ENCODE peak calls at places on chromosomes 2 and 18, in seven cellular contexts. M, A, L, B, C, K and X are unnamed samples. For H3K36me3, the result is how much of the 10 kb centered on the place peaks cover.

GRCh38 chr2:19881221-19881620 is 20.6 kb downstream of the TTC32 start:
- DNase-seq in M (no peak), A (no peak), L (no peak), B (no peak), C (no peak), K (no peak), X (no peak)

GRCh38 chr2:127844973-127845372 is 13.0 kb downstream of the POLR2D start:
- DNase-seq in M (no peak), A (no peak), L (no peak), B (no peak), C (no peak), K (no peak), X (no peak)

GRCh38 chr18:766550-766860 is 45.5 kb downstream of the YES1 start:
- DNase-seq in M (no peak), A (no peak), L (no peak), B (no peak), C (no peak), K (no peak), X (no peak)

GRCh38 chr2:61604433-61604832 is 66.3 kb upstream of the XPO1 start:
- DNase-seq in M (no peak), A (no peak), L (no peak), B (no peak), C (no peak), K (no peak), X (no peak)

GRCh38 chr2:84704505-84705244 is 176.2 kb downstream of the TRABD2A start:
- DNase-seq in M (no peak), A (no peak), L (no peak), B (no peak), C (no peak), K (no peak), X (no peak)

GRCh38 chr2:30862054-30862651 is 54.9 kb upstream of the CAPN13 start:
- DNase-seq in M (no peak), A (peak), L (peak), B (no peak), C (no peak), K (no peak), X (peak)

GRCh38 chr2:177024760-177025159 is 187.8 kb upstream of the HNRNPA3 start:
- DNase-seq in M (no peak), A (no peak), L (no peak), B (no peak), C (no peak), K (no peak), X (no peak)

GRCh38 chr2:228545041-228545440 is 363.6 kb upstream of the SPHKAP start:
- DNase-seq in M (no peak), A (no peak), L (no peak), B (no peak), C (no peak), K (no peak), X (no peak)

GRCh38 chr2:11038641-11039040 is 116.6 kb upstream of the SLC66A3 start:
- DNase-seq in M (no peak), A (no peak), L (no peak), B (no peak), C (no peak), K (no peak), X (no peak)

GRCh38 chr2:230661072-230661957 is 51.3 kb upstream of the CAB39 start:
- DNase-seq in M (no peak), A (no peak), L (no peak), B (no peak), C (no peak), K (no peak), X (no peak)

GRCh38 chr2:164514491-164514890 is 106.8 kb downstream of the GRB14 start:
- DNase-seq in M (no peak), A (peak), L (peak), B (peak), C (no peak), K (no peak), X (no peak)

GRCh38 chr2:168568476-168569227 is 112.6 kb downstream of the CERS6 start:
- DNase-seq in M (no peak), A (no peak), L (peak), B (no peak), C (no peak), K (no peak), X (no peak)

GRCh38 chr2:160033732-160034392 is 28.6 kb downstream of the PLA2R1 start:
- DNase-seq in M (no peak), A (no peak), L (no peak), B (no peak), C (no peak), K (no peak), X (no peak)

GRCh38 chr2:88841224-88841929 is 149.9 kb downstream of the RPIA start:
- DNase-seq in M (no peak), A (no peak), L (no peak), B (no peak), C (no peak), K (no peak), X (no peak)

GRCh38 chr2:207683879-207684627 is 27.4 kb upstream of the CCNYL1 start:
- DNase-seq in M (no peak), A (no peak), L (peak), B (no peak), C (no peak), K (no peak), X (no peak)

GRCh38 chr18:37299471-37300304 is 265.9 kb downstream of the CELF4 start:
- DNase-seq in M (peak), A (peak), L (peak), B (peak), C (peak), K (no peak), X (peak)

GRCh38 chr2:11006191-11006590 is 94.5 kb downstream of the KCNF1 start:
- DNase-seq in M (no peak), A (no peak), L (no peak), B (no peak), C (no peak), K (no peak), X (no peak)

GRCh38 chr2:128228894-128229293 is 89.8 kb downstream of the HS6ST1 start:
- DNase-seq in M (no peak), A (no peak), L (peak), B (no peak), C (no peak), K (no peak), X (no peak)

GRCh38 chr2:64972856-64973255 is 16.3 kb upstream of the SLC1A4 start:
- DNase-seq in M (no peak), A (no peak), L (no peak), B (no peak), C (no peak), K (no peak), X (no peak)

GRCh38 chr2:190625691-190626090 is 23.2 kb upstream of the NAB1 start:
- DNase-seq in M (no peak), A (no peak), L (no peak), B (no peak), C (no peak), K (no peak), X (no peak)

GRCh38 chr2:75002007-75002406 is 43.6 kb downstream of the POLE4 start:
- DNase-seq in M (no peak), A (no peak), L (peak), B (no peak), C (no peak), K (no peak), X (no peak)

GRCh38 chr2:73260338-73260984 is 23.8 kb downstream of the FBXO41 start:
- DNase-seq in M (no peak), A (peak), L (peak), B (no peak), C (no peak), K (no peak), X (no peak)

GRCh38 chr2:128594953-128595677 is 276.4 kb upstream of the HS6ST1 start:
- DNase-seq in M (no peak), A (no peak), L (peak), B (no peak), C (no peak), K (no peak), X (no peak)

GRCh38 chr2:160406591-160407392 is 86.8 kb downstream of the RBMS1 start:
- DNase-seq in M (peak), A (peak), L (peak), B (peak), C (peak), K (peak), X (peak)

GRCh38 chr2:190571666-190572065 is 37.1 kb upstream of the NEMP2 start:
- DNase-seq in M (no peak), A (no peak), L (no peak), B (peak), C (no peak), K (no peak), X (no peak)

GRCh38 chr2:218264773-218265601 is 4.2 kb downstream of the GPBAR1 start:
- DNase-seq in M (peak), A (no peak), L (peak), B (no peak), C (no peak), K (peak), X (no peak)

DNA sequence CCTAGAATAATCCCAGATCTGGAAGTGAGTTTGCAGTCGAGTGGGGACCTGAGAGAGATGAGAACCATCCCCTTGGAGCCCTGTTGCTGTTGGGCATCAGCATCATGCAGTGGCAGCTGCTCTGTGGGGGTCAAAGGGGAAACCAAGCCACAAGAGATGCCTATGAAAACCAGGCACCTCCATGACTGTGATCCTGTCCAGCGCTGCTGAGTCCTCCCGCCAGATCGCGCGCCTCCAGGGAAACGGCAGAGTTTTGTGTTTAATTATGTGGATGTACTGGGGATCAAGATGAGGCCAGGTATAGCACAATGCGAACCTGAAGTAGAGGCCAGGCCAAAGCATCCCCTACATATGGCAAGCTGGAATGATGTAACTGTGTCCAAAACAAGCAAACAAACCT is 14.1 kb downstream of the ANTXR1 start:
- DNase-seq in M (no peak), A (no peak), L (no peak), B (no peak), C (no peak), K (no peak), X (no peak)
- TF ChIP-seq POLR2A in M (no peak), A (no peak), L (no peak), B (no peak), C (no peak), K (no peak), X (no peak)

DNA sequence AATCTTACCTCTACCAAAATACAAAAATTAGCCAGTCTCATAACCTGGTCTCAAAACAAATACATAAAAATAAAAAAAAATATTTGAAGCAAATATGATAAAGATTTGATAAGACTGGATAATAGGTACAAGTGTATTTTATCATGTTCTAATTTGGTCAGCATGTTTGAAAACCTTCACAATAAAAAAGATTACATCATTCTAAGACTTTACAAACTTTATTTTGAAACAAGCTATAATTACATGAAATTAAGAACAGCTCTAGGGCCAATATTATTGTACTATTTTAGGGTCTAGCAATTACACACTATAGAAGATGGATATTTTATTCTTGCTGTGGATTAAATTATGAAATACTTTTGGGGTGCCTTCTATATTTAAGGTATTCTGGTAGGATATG is 29.4 kb upstream of the MCM6 start:
- DNase-seq in M (no peak), A (no peak), L (no peak), B (no peak), C (no peak), K (no peak), X (no peak)
- H3K36me3 ChIP-seq in M (under half), A (under half), L (under half), B (under half), C (under half), K (under half), X (under half)

DNA sequence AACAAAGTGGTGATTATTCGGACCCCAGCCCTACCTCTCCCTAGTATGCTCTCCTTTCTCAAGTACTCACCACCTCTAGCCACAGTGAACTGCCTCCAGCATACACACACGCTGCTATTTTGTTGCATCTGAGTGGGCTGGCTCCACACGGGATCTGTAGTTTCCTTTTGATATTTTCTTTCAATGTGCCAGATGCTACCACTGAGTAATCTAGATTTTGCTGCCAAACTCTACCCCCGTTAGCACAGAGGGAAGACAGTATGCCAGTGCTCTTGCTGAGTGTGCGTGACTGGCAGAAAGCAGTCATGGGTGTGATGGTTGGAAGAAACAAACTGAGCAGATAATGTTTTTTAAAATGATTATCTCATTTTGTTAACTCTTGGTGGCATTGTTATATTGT is 11.6 kb downstream of the CFLAR start:
- DNase-seq in M (no peak), A (peak), L (no peak), B (no peak), C (peak), K (no peak), X (no peak)
- TF ChIP-seq POLR2A in M (no peak), A (peak), L (no peak), B (no peak), C (peak), K (no peak), X (no peak)

DNA sequence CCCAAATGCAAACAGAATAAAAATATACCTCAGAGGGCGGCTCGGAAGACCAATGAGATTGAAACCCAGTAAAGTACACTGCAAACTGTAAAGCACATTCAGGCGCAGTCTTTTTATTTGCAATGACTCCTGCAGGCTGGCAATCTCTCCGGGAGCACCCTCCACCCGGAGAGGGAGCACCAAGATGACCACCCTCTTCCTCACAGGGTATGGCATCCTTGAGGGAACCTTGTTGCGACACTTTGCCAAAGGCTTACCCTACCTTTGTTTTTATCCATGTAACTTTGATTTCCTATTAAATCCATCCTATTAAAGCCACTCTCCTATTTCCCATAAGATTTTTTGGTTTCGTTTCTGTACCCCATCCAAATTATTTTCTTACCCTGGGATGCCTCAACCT is 16.2 kb downstream of the CHST10 start:
- DNase-seq in M (no peak), A (no peak), L (no peak), B (no peak), C (no peak), K (no peak), X (no peak)
- H3K36me3 ChIP-seq in M (under half), A (under half), L (under half), B (under half), C (under half), K (under half), X (under half)

GRCh38 chr18:51196811-51197660 is 445 bp downstream of the MEX3C start:
- DNase-seq in M (no peak), A (peak), L (no peak), B (peak), C (peak), K (peak), X (peak)
- TF ChIP-seq POLR2A in M (no peak), A (peak), L (peak), B (no peak), C (peak), K (no peak), X (peak)

GRCh38 chr2:193153576-193153975 is 958.8 kb upstream of the TMEFF2 start:
- DNase-seq in M (no peak), A (no peak), L (no peak), B (no peak), C (no peak), K (no peak), X (no peak)

GRCh38 chr2:193156480-193156879 is 961.7 kb upstream of the TMEFF2 start:
- DNase-seq in M (no peak), A (no peak), L (no peak), B (no peak), C (no peak), K (no peak), X (no peak)

DNA sequence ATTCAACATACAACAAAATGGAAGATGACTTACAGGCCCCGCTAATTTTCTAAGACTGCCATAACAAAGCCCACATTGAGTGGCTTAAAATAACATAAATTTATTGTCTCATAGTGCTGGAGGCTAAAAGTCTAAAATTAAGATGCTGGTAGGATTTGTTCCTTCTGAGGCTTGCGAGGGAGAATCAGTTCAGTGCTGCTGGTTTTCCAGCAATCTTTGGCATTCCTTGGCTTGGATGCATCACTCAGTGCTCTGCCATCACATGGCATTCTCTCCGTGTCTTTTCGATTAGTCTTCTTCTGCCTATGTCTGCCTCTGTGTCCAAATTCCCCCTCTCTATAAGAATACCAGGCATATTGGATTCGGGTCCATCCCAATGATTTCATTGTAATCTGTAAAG is 959.3 kb upstream of the TMEFF2 start:
- DNase-seq in M (no peak), A (no peak), L (no peak), B (no peak), C (no peak), K (no peak), X (no peak)
- H3K36me3 ChIP-seq in M (under half), A (under half), L (under half), B (under half), C (under half), K (under half), X (under half)

GRCh38 chr2:152200562-152201465 is 25.3 kb upstream of the STAM2 start:
- DNase-seq in M (peak), A (peak), L (peak), B (peak), C (peak), K (no peak), X (peak)
- TF ChIP-seq POLR2A in M (no peak), A (peak), L (no peak), B (no peak), C (no peak), K (no peak), X (no peak)

DNA sequence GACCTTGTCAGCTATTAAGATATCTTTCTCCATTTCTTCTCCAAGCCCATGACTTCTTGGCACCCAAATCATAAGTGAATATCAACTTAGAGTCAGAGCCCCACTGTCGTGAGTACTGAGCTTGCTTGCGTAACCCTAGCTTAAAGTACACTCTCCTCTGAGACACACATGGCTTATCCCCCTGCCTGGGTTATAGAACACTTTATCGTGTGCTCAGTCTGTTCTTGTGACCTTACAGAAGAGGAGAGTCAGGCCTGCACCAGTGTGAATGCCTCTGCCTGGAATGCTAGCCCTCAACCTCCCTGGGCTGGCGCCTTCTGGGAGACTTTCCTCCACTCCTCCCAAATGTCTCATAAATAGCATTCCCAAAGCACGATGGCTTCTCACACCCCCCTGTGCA is 79.3 kb downstream of the CEP192 start:
- DNase-seq in M (no peak), A (no peak), L (peak), B (no peak), C (no peak), K (no peak), X (no peak)
- H3K36me3 ChIP-seq in M (under half), A (under half), L (half or more), B (under half), C (half or more), K (half or more), X (under half)

GRCh38 chr2:68251187-68251854 is 1.0 kb downstream of the PPP3R1 start:
- DNase-seq in M (peak), A (peak), L (peak), B (peak), C (peak), K (peak), X (peak)
- TF ChIP-seq POLR2A in M (no peak), A (peak), L (peak), B (no peak), C (no peak), K (no peak), X (no peak)

DNA sequence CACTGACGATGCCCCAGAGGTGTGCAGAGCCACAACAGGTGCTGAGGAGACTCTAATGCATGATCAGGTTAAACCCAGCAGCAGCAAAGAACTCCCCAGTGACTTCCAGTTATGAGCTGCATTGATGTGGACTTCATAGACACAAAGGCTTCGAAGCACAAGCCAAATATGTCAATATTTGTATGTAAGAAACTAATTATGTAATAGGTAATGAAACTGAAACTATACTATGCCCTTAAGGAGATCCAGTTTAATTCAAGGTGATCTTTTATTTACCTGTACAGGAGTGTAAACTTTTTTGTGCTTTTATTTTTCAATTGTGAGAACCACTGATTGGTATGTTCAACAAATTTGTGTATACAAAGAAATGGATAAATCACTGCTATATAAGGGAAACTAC is 10.1 kb upstream of the TTC27 start:
- DNase-seq in M (no peak), A (no peak), L (no peak), B (no peak), C (no peak), K (no peak), X (no peak)
- H3K36me3 ChIP-seq in M (under half), A (under half), L (half or more), B (under half), C (half or more), K (under half), X (under half)